ENCODE peak calls at places on chromosome 11, in six cellular contexts. One of them, this sample, is unnamed.

GRCh38 chr11:43988040-43988793 is 45.8 kb downstream of the C11orf96 start:
- DNase-seq in GM12865: no peak
- DNase-seq in stimulated activated CD4-positive, alpha-beta T cell treated with anti-CD3 and anti-CD28 coated beads, Interleukin-1b, Interleukin-23, amount 100 ng/mL, for 24 hours: no peak
- DNase-seq in effector memory CD8-positive, alpha-beta T cell: no peak
- DNase-seq in HFFc6: no peak
- DNase-seq in colonic mucosa: no peak
- DNase-seq in this sample: no peak

GRCh38 chr11:117978982-117979381 is 7.2 kb upstream of the IL10RA start:
- DNase-seq in GM12865: no peak
- DNase-seq in stimulated activated CD4-positive, alpha-beta T cell treated with anti-CD3 and anti-CD28 coated beads, Interleukin-1b, Interleukin-23, amount 100 ng/mL, for 24 hours: no peak
- DNase-seq in effector memory CD8-positive, alpha-beta T cell: no peak
- DNase-seq in HFFc6: no peak
- DNase-seq in colonic mucosa: no peak
- DNase-seq in this sample: no peak

GRCh38 chr11:76980196-76980595 is 54.0 kb upstream of the B3GNT6 start:
- DNase-seq in GM12865: no peak
- DNase-seq in stimulated activated CD4-positive, alpha-beta T cell treated with anti-CD3 and anti-CD28 coated beads, Interleukin-1b, Interleukin-23, amount 100 ng/mL, for 24 hours: no peak
- DNase-seq in effector memory CD8-positive, alpha-beta T cell: no peak
- DNase-seq in HFFc6: no peak
- DNase-seq in colonic mucosa: no peak
- DNase-seq in this sample: no peak

GRCh38 chr11:134483291-134483690 is 71.2 kb upstream of the B3GAT1 start:
- DNase-seq in GM12865: no peak
- DNase-seq in stimulated activated CD4-positive, alpha-beta T cell treated with anti-CD3 and anti-CD28 coated beads, Interleukin-1b, Interleukin-23, amount 100 ng/mL, for 24 hours: no peak
- DNase-seq in effector memory CD8-positive, alpha-beta T cell: no peak
- DNase-seq in HFFc6: no peak
- DNase-seq in colonic mucosa: no peak
- DNase-seq in this sample: no peak

GRCh38 chr11:6319001-6319878 is 1.1 kb downstream of the CAVIN3 start:
- DNase-seq in GM12865: no peak
- DNase-seq in stimulated activated CD4-positive, alpha-beta T cell treated with anti-CD3 and anti-CD28 coated beads, Interleukin-1b, Interleukin-23, amount 100 ng/mL, for 24 hours: no peak
- DNase-seq in effector memory CD8-positive, alpha-beta T cell: no peak
- DNase-seq in HFFc6: no peak
- DNase-seq in colonic mucosa: no peak
- DNase-seq in this sample: no peak

GRCh38 chr11:13942908-13943505 is 19.5 kb upstream of the SPON1 start:
- DNase-seq in GM12865: no peak
- DNase-seq in stimulated activated CD4-positive, alpha-beta T cell treated with anti-CD3 and anti-CD28 coated beads, Interleukin-1b, Interleukin-23, amount 100 ng/mL, for 24 hours: no peak
- DNase-seq in effector memory CD8-positive, alpha-beta T cell: no peak
- DNase-seq in HFFc6: peak; percentile 51
- DNase-seq in colonic mucosa: no peak
- DNase-seq in this sample: no peak

GRCh38 chr11:8948901-8949300 is 6.1 kb upstream of the ASCL3 start:
- DNase-seq in GM12865: no peak
- DNase-seq in stimulated activated CD4-positive, alpha-beta T cell treated with anti-CD3 and anti-CD28 coated beads, Interleukin-1b, Interleukin-23, amount 100 ng/mL, for 24 hours: no peak
- DNase-seq in effector memory CD8-positive, alpha-beta T cell: no peak
- DNase-seq in HFFc6: no peak
- DNase-seq in colonic mucosa: no peak
- DNase-seq in this sample: no peak

GRCh38 chr11:64888406-64888757 is 10.0 kb upstream of the EHD1 start:
- DNase-seq in GM12865: no peak
- DNase-seq in stimulated activated CD4-positive, alpha-beta T cell treated with anti-CD3 and anti-CD28 coated beads, Interleukin-1b, Interleukin-23, amount 100 ng/mL, for 24 hours: no peak
- DNase-seq in effector memory CD8-positive, alpha-beta T cell: no peak
- DNase-seq in HFFc6: no peak
- DNase-seq in colonic mucosa: no peak
- DNase-seq in this sample: no peak

GRCh38 chr11:43830928-43831440 is 49.6 kb upstream of the ALKBH3 start:
- DNase-seq in GM12865: no peak
- DNase-seq in stimulated activated CD4-positive, alpha-beta T cell treated with anti-CD3 and anti-CD28 coated beads, Interleukin-1b, Interleukin-23, amount 100 ng/mL, for 24 hours: peak; percentile 1
- DNase-seq in effector memory CD8-positive, alpha-beta T cell: no peak
- DNase-seq in HFFc6: peak; percentile 100
- DNase-seq in colonic mucosa: no peak
- DNase-seq in this sample: peak; percentile 6

This sample was measured in activated naive CD8-positive, alpha-beta T cell treated with anti-CD3 and anti-CD28 coated beads, Interleukin-2, amount 50 U/mL, for 16 hours.